ENCODE peak calls at places on chromosomes 2 and 18, in four cellular contexts. Y is mesendoderm, M is H9, V is H1. X is an unnamed sample.

GRCh38 chr2:129331638-129332037 is 647.8 kb upstream of the RAB6C start:
- DNase-seq in Y (peak; percentile 42), M (peak; percentile 65), V (peak; percentile 53), X (no peak)

GRCh38 chr18:54946149-54946581 is 13.1 kb downstream of the CCDC68 start:
- DNase-seq in M (no peak), V (no peak), Y (no peak), X (peak; percentile 33)

GRCh38 chr18:55509631-55510372 is 78.2 kb downstream of the TCF4 start:
- DNase-seq in V (no peak), Y (peak; percentile 63), M (no peak), X (peak; percentile 95)

GRCh38 chr2:47488870-47489584 is 86.1 kb downstream of the MSH2 start:
- DNase-seq in V (no peak), Y (no peak), M (no peak), X (peak; percentile 92)

GRCh38 chr2:96873651-96874096 is 3.8 kb upstream of the SEMA4C start:
- DNase-seq in M (no peak), V (no peak), Y (peak; percentile 53), X (no peak)

GRCh38 chr2:191066281-191067233 is 52.6 kb upstream of the STAT1 start:
- DNase-seq in Y (no peak), V (no peak), M (no peak), X (no peak)

GRCh38 chr2:41720702-41721344 is 327.0 kb upstream of the PKDCC start:
- DNase-seq in Y (no peak), M (no peak), V (no peak), X (peak; percentile 35)

GRCh38 chr2:235936493-235936892 is 231.7 kb downstream of the GBX2 start:
- DNase-seq in Y (peak; percentile 70), M (peak; percentile 56), V (no peak), X (no peak)

GRCh38 chr2:207166349-207167128 is 791 bp upstream of the KLF7 start:
- DNase-seq in Y (peak; percentile 92), M (peak; percentile 87), V (peak; percentile 84), X (peak; percentile 81)
- H4K5ac ChIP-seq in Y (no peak overlapping the region), M (peak overlapping the region; percentile 63), V (peak overlapping the region; percentile 94), X (peak overlapping the region; percentile 95)

DNA sequence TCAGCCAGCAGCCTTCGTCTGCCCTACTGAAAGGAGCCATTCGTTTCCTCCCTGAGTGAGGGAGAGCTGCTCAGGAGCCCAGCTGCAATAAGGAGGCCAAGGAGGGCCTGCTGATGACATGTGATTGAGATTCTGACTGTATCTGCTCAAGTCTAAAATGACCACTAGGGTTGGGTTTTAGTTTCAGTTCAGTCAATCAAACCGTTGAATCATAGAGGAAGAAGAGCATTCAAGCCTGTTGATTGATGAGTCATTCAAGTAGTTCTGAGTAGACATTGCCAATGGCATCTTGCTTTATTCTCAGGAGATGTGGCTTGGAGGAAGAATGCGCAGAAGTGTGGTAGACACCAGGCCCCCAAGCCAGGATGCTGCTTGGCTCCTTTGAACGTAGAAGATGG is 19.9 kb upstream of the BCL2L11 start:
- DNase-seq in V (no peak), Y (peak; percentile 13), M (no peak), X (no peak)
- H4K5ac ChIP-seq in V (no peak overlapping the region), Y (no peak overlapping the region), M (no peak overlapping the region), X (no peak overlapping the region)

GRCh38 chr2:197182668-197183067 is 127.9 kb downstream of the ANKRD44 start:
- DNase-seq in V (no peak), M (no peak), Y (no peak), X (no peak)

GRCh38 chr2:197184959-197185586 is 125.5 kb downstream of the ANKRD44 start:
- DNase-seq in M (no peak), Y (no peak), V (no peak), X (peak; percentile 29)

GRCh38 chr2:197183355-197183754 is 127.2 kb downstream of the ANKRD44 start:
- DNase-seq in V (no peak), M (no peak), Y (no peak), X (peak; percentile 49)

GRCh38 chr2:197179744-197180498 is 130.7 kb downstream of the ANKRD44 start:
- DNase-seq in M (no peak), Y (no peak), V (no peak), X (peak; percentile 92)

GRCh38 chr2:197181491-197181890 is 129.1 kb downstream of the ANKRD44 start:
- DNase-seq in V (no peak), M (no peak), Y (no peak), X (peak; percentile 80)
- H4K5ac ChIP-seq in V (no peak overlapping the region), M (no peak overlapping the region), Y (no peak overlapping the region), X (no peak overlapping the region)

GRCh38 chr2:109148347-109148746 is 19.3 kb downstream of the SH3RF3 start:
- DNase-seq in M (no peak), Y (no peak), V (no peak), X (peak; percentile 43)
- H4K5ac ChIP-seq in M (no peak overlapping the region), Y (no peak overlapping the region), V (no peak overlapping the region), X (no peak overlapping the region)

GRCh38 chr2:86768189-86768949 is 22.3 kb downstream of the CD8A start:
- DNase-seq in M (no peak), Y (no peak), V (no peak), X (no peak)
- H4K5ac ChIP-seq in M (no peak overlapping the region), Y (no peak overlapping the region), V (no peak overlapping the region), X (no peak overlapping the region)

DNA sequence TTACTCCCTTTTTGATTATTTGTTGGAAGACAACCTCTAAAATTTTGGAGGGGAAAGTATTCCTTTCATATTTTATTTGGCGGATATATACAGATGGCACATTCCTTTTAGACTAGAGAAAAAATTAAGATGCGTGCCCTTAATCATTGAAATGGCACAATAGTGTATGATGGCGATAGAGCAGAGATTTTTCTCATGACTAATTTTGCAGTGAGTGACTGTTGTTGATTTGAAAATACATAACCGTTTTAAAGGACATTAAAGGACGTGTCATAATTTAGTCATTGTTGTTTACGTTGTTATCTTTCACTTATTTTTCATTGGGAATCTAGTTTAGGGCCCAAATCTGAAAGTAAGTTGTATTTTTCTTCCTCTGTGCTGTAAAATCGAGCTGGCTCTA is 61.7 kb downstream of the CERS6 start:
- DNase-seq in V (no peak), M (no peak), Y (no peak), X (no peak)
- H4K5ac ChIP-seq in V (no peak overlapping the region), M (no peak overlapping the region), Y (no peak overlapping the region), X (no peak overlapping the region)

GRCh38 chr2:20487030-20487391 is 40.1 kb downstream of the RHOB start:
- DNase-seq in M (no peak), Y (no peak), V (no peak), X (no peak)
- H4K5ac ChIP-seq in M (no peak overlapping the region), Y (no peak overlapping the region), V (no peak overlapping the region), X (no peak overlapping the region)

DNA sequence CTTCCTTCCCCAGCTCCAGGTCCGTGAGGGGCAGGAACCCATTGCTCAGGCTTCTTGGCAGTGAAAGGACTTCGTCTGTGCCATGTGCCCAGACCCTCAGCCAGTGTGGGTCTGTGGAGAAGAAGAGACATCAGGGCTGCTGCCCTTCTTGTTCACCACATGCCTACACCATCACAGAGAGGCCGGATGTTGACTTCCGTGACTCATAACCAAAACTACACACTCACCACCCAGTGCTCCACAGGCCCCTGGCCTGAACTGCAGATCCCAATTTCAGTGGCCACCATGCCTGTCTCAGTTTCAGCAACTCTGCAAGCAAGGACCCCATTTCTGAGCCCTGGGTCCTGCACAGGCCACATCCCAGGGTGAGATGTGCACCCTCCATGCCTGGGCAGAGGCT is 332.6 kb upstream of the SALL3 start:
- DNase-seq in M (no peak), Y (no peak), V (no peak), X (no peak)
- H4K5ac ChIP-seq in M (no peak overlapping the region), Y (no peak overlapping the region), V (no peak overlapping the region), X (no peak overlapping the region)

X was measured in IMR-90.